ENCODE peak calls at places on chromosomes 6 and 20, in five cellular contexts. E, C, W, Z and O are unnamed samples.

GRCh38 chr6:91761621-91762020 is 1174.7 kb upstream of the MAP3K7 start:
- DNase-seq in Z (no peak), E (no peak), C (no peak), W (no peak), O (no peak)

GRCh38 chr6:93351222-93351621 is 68.1 kb downstream of the EPHA7 start:
- DNase-seq in E (no peak), C (no peak), Z (no peak), W (no peak), O (no peak)

GRCh38 chr6:44063561-44064059 is 63.6 kb downstream of the MRPL14 start:
- DNase-seq in Z (no peak), W (no peak), C (no peak), E (no peak), O (no peak)

GRCh38 chr6:75588947-75589346 is 12.7 kb upstream of the SENP6 start:
- DNase-seq in W (no peak), Z (no peak), C (no peak), E (no peak), O (no peak)

GRCh38 chr6:29591677-29592076 is 6.8 kb downstream of the OR2H2 start:
- DNase-seq in Z (no peak), C (no peak), W (no peak), E (no peak), O (no peak)

GRCh38 chr6:63910863-63911665 is 275.5 kb downstream of the PHF3 start:
- DNase-seq in E (peak), W (no peak), C (no peak), Z (no peak), O (no peak)

GRCh38 chr6:75430631-75431345 is 62.8 kb downstream of the FILIP1 start:
- DNase-seq in Z (peak), C (peak), E (peak), W (no peak), O (no peak)

GRCh38 chr20:21522479-21523397 is 8.9 kb upstream of the NKX2-2 start:
- DNase-seq in C (no peak), W (no peak), Z (no peak), E (no peak), O (no peak)

GRCh38 chr6:151690768-151691562 is 116.5 kb upstream of the ESR1 start:
- DNase-seq in E (peak), Z (no peak), W (no peak), C (no peak), O (no peak)

GRCh38 chr6:4774715-4775590 is 1.3 kb upstream of the CDYL start:
- DNase-seq in W (no peak), E (no peak), C (no peak), Z (peak), O (peak)

GRCh38 chr6:165799736-165800135 is 136.7 kb upstream of the PDE10A start:
- DNase-seq in W (no peak), C (peak), E (peak), Z (no peak), O (no peak)

GRCh38 chr20:54642733-54643667 is 167.6 kb downstream of the DOK5 start:
- DNase-seq in W (no peak), C (no peak), Z (no peak), E (no peak), O (no peak)

GRCh38 chr20:57657537-57658446 is 37.6 kb upstream of the ZBP1 start:
- DNase-seq in E (no peak), W (peak), Z (peak), C (no peak), O (peak)

GRCh38 chr6:56168601-56169000 is 78.8 kb downstream of the COL21A1 start:
- DNase-seq in C (no peak), Z (no peak), W (peak), E (no peak), O (no peak)

GRCh38 chr20:53736122-53736756 is 142.6 kb upstream of the ZNF217 start:
- DNase-seq in C (no peak), Z (peak), E (peak), W (no peak), O (peak)

GRCh38 chr6:125792680-125793079 is 1.9 kb downstream of the NCOA7 start:
- DNase-seq in E (no peak), C (peak), Z (no peak), W (no peak), O (no peak)

GRCh38 chr6:33450434-33450833 is 3.9 kb upstream of the ZBTB9 start:
- DNase-seq in W (no peak), C (no peak), E (peak), Z (no peak), O (no peak)

GRCh38 chr6:42396720-42397119 is 55.0 kb downstream of the TRERF1 start:
- DNase-seq in E (no peak), C (no peak), Z (no peak), W (no peak), O (no peak)

GRCh38 chr20:44532981-44533331 is 11.1 kb upstream of the SERINC3 start:
- DNase-seq in E (no peak), W (no peak), Z (no peak), C (no peak), O (no peak)

GRCh38 chr6:113860165-113860955 is 3.2 kb downstream of the MARCKS start:
- DNase-seq in E (peak), C (no peak), Z (peak), W (peak), O (peak)

GRCh38 chr6:126657556-126658129 is 317.7 kb downstream of the CENPW start:
- DNase-seq in W (peak), E (peak), C (peak), Z (peak), O (peak)

GRCh38 chr6:81575446-81575845 is 177.0 kb downstream of the TENT5A start:
- DNase-seq in C (peak), E (no peak), W (no peak), Z (no peak), O (no peak)

GRCh38 chr6:6825986-6826901 is 237.7 kb downstream of the LY86 start:
- DNase-seq in W (no peak), Z (no peak), C (peak), E (peak), O (peak)

GRCh38 chr6:159985296-159985940 is 16.5 kb downstream of the IGF2R start:
- DNase-seq in W (no peak), E (peak), Z (no peak), C (no peak), O (no peak)

GRCh38 chr6:30061766-30062458 is 847 bp downstream of the POLR1H start:
- DNase-seq in Z (peak), E (peak), W (no peak), C (peak), O (peak)

GRCh38 chr20:49868964-49869363 is 46.4 kb downstream of the SPATA2 start:
- DNase-seq in E (no peak), W (no peak), C (no peak), Z (no peak), O (no peak)

GRCh38 chr6:62982951-62983350 is 228.3 kb upstream of the FKBP1C start:
- DNase-seq in C (no peak), E (no peak), W (no peak), Z (no peak), O (no peak)

GRCh38 chr6:143271024-143271423 is 179.5 kb downstream of the ADAT2 start:
- DNase-seq in C (peak), Z (peak), E (peak), W (peak), O (no peak)

GRCh38 chr6:127177030-127177928 is 58.8 kb downstream of the RSPO3 start:
- DNase-seq in Z (no peak), W (no peak), C (peak), E (peak), O (no peak)

GRCh38 chr6:67393356-67393755 is 1241.7 kb upstream of the ADGRB3 start:
- DNase-seq in Z (no peak), C (no peak), E (peak), W (no peak), O (no peak)

GRCh38 chr6:159086033-159086618 is 41.3 kb upstream of the TAGAP start:
- DNase-seq in C (no peak), E (no peak), Z (no peak), W (no peak), O (no peak)

GRCh38 chr20:48278961-48279481 is 493.7 kb upstream of the SULF2 start:
- DNase-seq in C (no peak), W (no peak), Z (no peak), E (peak), O (no peak)

GRCh38 chr6:32973934-32974333 is 5.5 kb downstream of the BRD2 start:
- DNase-seq in W (no peak), E (peak), C (peak), Z (no peak), O (peak)

GRCh38 chr20:41618807-41619294 is 674 bp upstream of the CHD6 start:
- DNase-seq in Z (no peak), E (no peak), W (no peak), C (peak), O (no peak)

GRCh38 chr6:52065621-52066020 is 21.8 kb downstream of the PKHD1 start:
- DNase-seq in C (no peak), Z (no peak), E (no peak), W (peak), O (peak)

GRCh38 chr20:61560361-61560853 is 308.3 kb downstream of the CDH4 start:
- DNase-seq in W (peak), Z (peak), C (peak), E (peak), O (no peak)
- TF ChIP-seq CTCF in W (no peak), Z (peak), C (peak), E (peak), O (no peak)

DNA sequence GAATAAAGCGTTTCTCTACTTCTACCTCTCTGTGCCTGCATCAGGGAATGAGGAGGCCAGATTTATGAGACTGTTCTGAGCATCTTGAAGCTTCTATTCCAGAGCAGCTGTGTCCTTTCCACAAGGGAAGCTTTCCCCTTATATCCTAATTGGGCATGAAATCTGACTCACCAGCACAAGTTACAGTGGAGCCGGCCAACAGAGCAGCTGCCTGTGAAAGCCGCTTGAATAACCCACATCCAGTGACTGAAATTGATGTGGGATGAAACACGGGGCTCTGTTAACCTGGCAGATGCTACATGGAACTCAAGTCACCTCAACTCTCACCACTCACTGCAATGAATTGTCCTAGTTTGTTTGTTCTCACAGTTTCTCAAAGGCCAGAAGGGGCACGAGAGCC is 400.3 kb downstream of the TFAP2A start:
- DNase-seq in W (no peak), Z (no peak), C (peak), E (no peak), O (no peak)
- TF ChIP-seq CTCF in W (no peak), Z (no peak), C (no peak), E (no peak), O (no peak)

DNA sequence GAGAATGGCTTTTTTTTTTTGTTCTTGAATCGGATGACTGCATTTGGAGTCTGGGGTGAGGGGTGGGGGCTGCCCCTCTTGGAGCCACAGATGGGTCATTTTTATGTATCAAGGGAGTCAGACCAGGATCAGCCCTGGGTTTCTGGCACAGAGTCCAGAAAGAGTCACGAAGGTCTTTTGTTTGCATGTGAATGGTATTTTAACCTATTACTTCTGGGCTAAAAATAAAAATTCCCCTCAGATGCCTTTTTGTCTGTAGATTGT is 72.5 kb downstream of the PHACTR3 start:
- DNase-seq in C (no peak), W (no peak), Z (no peak), E (no peak), O (no peak)
- TF ChIP-seq CTCF in C (no peak), W (no peak), Z (no peak), E (no peak), O (no peak)

GRCh38 chr6:135411339-135411738 is 86.2 kb downstream of the AHI1 start:
- DNase-seq in E (peak), W (peak), Z (no peak), C (no peak), O (no peak)
- TF ChIP-seq CTCF in E (peak), W (no peak), Z (no peak), C (peak), O (no peak)

GRCh38 chr6:157615411-157615763 is 207.7 kb upstream of the SNX9 start:
- DNase-seq in Z (peak), W (no peak), C (peak), E (peak), O (no peak)
- TF ChIP-seq CTCF in Z (peak), W (no peak), C (peak), E (no peak), O (no peak)